ENCODE peak calls at places on chromosome 15, in eight cellular contexts. M is SJSA1; P is ACHN; E is effector CD4-positive, alpha-beta T cell; N is fibroblast of lung; C is ELR; V is A549; X is left ventricle myocardium superior. Q is an unnamed sample.

GRCh38 chr15:71610991-71611720 is 199.2 kb upstream of the NR2E3 start:
- DNase-seq in M (no peak), P (no peak), E (no peak), N (no peak), C (no peak), V (no peak), X (no peak), Q (no peak)

GRCh38 chr15:69732133-69732532 is 279.5 kb downstream of the RPLP1 start:
- DNase-seq in M (no peak), P (no peak), E (no peak), N (no peak), C (no peak), V (no peak), X (no peak), Q (no peak)

GRCh38 chr15:48832648-48833047 is 21.8 kb upstream of the CEP152 start:
- DNase-seq in M (no peak), P (no peak), E (no peak), N (no peak), C (no peak), V (no peak), X (no peak), Q (no peak)

GRCh38 chr15:95105229-95105628 is 873.9 kb downstream of the MCTP2 start:
- DNase-seq in M (no peak), P (no peak), E (no peak), N (peak), C (peak), V (no peak), X (no peak), Q (no peak)

GRCh38 chr15:61700803-61701202 is 359.4 kb downstream of the VPS13C start:
- DNase-seq in M (no peak), P (no peak), E (no peak), N (no peak), C (no peak), V (no peak), X (no peak), Q (no peak)

GRCh38 chr15:64019764-64020163 is 26.5 kb downstream of the DAPK2 start:
- DNase-seq in M (no peak), P (no peak), E (no peak), N (no peak), C (no peak), V (no peak), X (peak), Q (peak)

GRCh38 chr15:68420186-68420684 is 11.7 kb downstream of the ITGA11 start:
- DNase-seq in M (no peak), P (no peak), E (no peak), N (no peak), C (peak), V (no peak), X (no peak), Q (no peak)

GRCh38 chr15:90646662-90647305 is 70.4 kb upstream of the BLM start:
- DNase-seq in M (no peak), P (no peak), E (no peak), N (no peak), C (no peak), V (no peak), X (no peak), Q (no peak)

GRCh38 chr15:63476229-63476632 is 28.2 kb upstream of the USP3 start:
- DNase-seq in M (peak), P (peak), E (no peak), N (peak), C (peak), V (peak), X (no peak), Q (no peak)

GRCh38 chr15:77810180-77810579 is 177.5 kb upstream of the LINGO1 start:
- DNase-seq in M (no peak), P (no peak), E (no peak), N (no peak), C (no peak), V (no peak), X (no peak), Q (no peak)

GRCh38 chr15:69926011-69926410 is 171.7 kb downstream of the TLE3 start:
- DNase-seq in M (peak), P (no peak), E (no peak), N (no peak), C (peak), V (no peak), X (no peak), Q (no peak)

GRCh38 chr15:33007295-33007855 is 187.1 kb downstream of the FMN1 start:
- DNase-seq in M (peak), P (peak), E (no peak), N (peak), C (peak), V (peak), X (no peak), Q (no peak)

GRCh38 chr15:89171136-89172072 is 50.0 kb downstream of the RLBP1 start:
- DNase-seq in M (peak), P (peak), E (peak), N (peak), C (peak), V (peak), X (no peak), Q (peak)

GRCh38 chr15:70491183-70491621 is 272.2 kb downstream of the UACA start:
- DNase-seq in M (no peak), P (no peak), E (no peak), N (peak), C (peak), V (no peak), X (no peak), Q (no peak)

GRCh38 chr15:90859234-90860131 is 8.9 kb upstream of the FURIN start:
- DNase-seq in M (no peak), P (no peak), E (no peak), N (no peak), C (no peak), V (no peak), X (no peak), Q (no peak)

GRCh38 chr15:43763819-43764446 is 12.8 kb downstream of the ELL3 start:
- DNase-seq in M (no peak), P (no peak), E (no peak), N (no peak), C (no peak), V (no peak), X (no peak), Q (no peak)

GRCh38 chr15:72685925-72686794 is at the start of the genes BBS4 and HIGD2B:
- DNase-seq in M (peak), P (peak), E (peak), N (peak), C (peak), V (peak), X (peak), Q (peak)

GRCh38 chr15:31799711-31800321 is 230.5 kb upstream of the CHRNA7 start:
- DNase-seq in M (no peak), P (no peak), E (no peak), N (no peak), C (peak), V (no peak), X (peak), Q (no peak)

GRCh38 chr15:44096596-44096995 is 98.5 kb downstream of the FRMD5 start:
- DNase-seq in M (no peak), P (no peak), E (no peak), N (peak), C (no peak), V (no peak), X (no peak), Q (no peak)

GRCh38 chr15:82805994-82806406 is at the start of gene FSD2:
- DNase-seq in M (no peak), P (no peak), E (no peak), N (no peak), C (no peak), V (no peak), X (peak), Q (peak)

GRCh38 chr15:73714695-73715301 is 30.6 kb downstream of the CD276 start:
- DNase-seq in M (no peak), P (no peak), E (no peak), N (no peak), C (no peak), V (no peak), X (no peak), Q (no peak)

GRCh38 chr15:72339777-72340177 is 19.8 kb upstream of the CELF6 start:
- DNase-seq in M (peak), P (no peak), E (no peak), N (peak), C (peak), V (peak), X (no peak), Q (no peak)

GRCh38 chr15:74873756-74874424 is 725 bp upstream of the SCAMP2 start:
- DNase-seq in M (no peak), P (peak), E (no peak), N (peak), C (peak), V (peak), X (no peak), Q (peak)

GRCh38 chr15:60535743-60536142 is 56.8 kb upstream of the ICE2 start:
- DNase-seq in M (no peak), P (no peak), E (no peak), N (peak), C (no peak), V (no peak), X (no peak), Q (no peak)

GRCh38 chr15:49273734-49274318 is 103.8 kb downstream of the GALK2 start:
- DNase-seq in M (no peak), P (no peak), E (no peak), N (no peak), C (no peak), V (no peak), X (no peak), Q (no peak)

GRCh38 chr15:74040115-74040850 is 42.1 kb downstream of the GOLGA6A start:
- DNase-seq in M (peak), P (peak), E (no peak), N (peak), C (peak), V (no peak), X (peak), Q (no peak)

GRCh38 chr15:99452010-99452409 is 113.8 kb upstream of the MEF2A start:
- DNase-seq in M (no peak), P (no peak), E (no peak), N (no peak), C (no peak), V (no peak), X (no peak), Q (no peak)

GRCh38 chr15:34304613-34305012 is 33.0 kb downstream of the SLC12A6 start:
- DNase-seq in M (peak), P (no peak), E (no peak), N (peak), C (peak), V (no peak), X (no peak), Q (no peak)

GRCh38 chr15:85443593-85444328 is 63.4 kb downstream of the AKAP13 start:
- DNase-seq in M (peak), P (peak), E (no peak), N (peak), C (peak), V (peak), X (no peak), Q (no peak)

GRCh38 chr15:40858706-40859105 is 14.9 kb downstream of the SPINT1 start:
- DNase-seq in M (no peak), P (no peak), E (no peak), N (no peak), C (no peak), V (no peak), X (no peak), Q (no peak)

Q was measured in thyroid gland.